ENCODE peak calls at places on chromosomes 6 and 20, in eight cellular contexts. S, D, I, H, G, T, U and K are unnamed samples.
A peak's percentile ranks its signal among the peaks of the same experiment; 100 is the strongest.

GRCh38 chr6:43009124-43009523 is 4.6 kb downstream of the MEA1 start:
- DNase-seq in S (no peak), H (no peak), T (peak; percentile 59), U (no peak), G (peak; percentile 43), I (no peak), D (peak; percentile 59), K (no peak)

GRCh38 chr6:53913286-53913685 is 118.5 kb downstream of the LRRC1 start:
- DNase-seq in H (no peak), T (no peak), G (no peak), I (no peak), U (no peak), D (no peak), S (no peak), K (no peak)

GRCh38 chr20:38109657-38110524 is 55.2 kb downstream of the TGM2 start:
- DNase-seq in I (no peak), T (peak; percentile 81), U (no peak), G (peak; percentile 99), H (no peak), D (peak; percentile 97), S (no peak), K (no peak)

GRCh38 chr20:44079968-44080560 is 106.9 kb downstream of the JPH2 start:
- DNase-seq in T (no peak), H (no peak), U (no peak), S (no peak), D (peak; percentile 22), I (no peak), G (no peak), K (no peak)

GRCh38 chr6:14275493-14275851 is 157.9 kb downstream of the CD83 start:
- DNase-seq in U (no peak), G (no peak), I (no peak), S (no peak), D (peak; percentile 48), T (peak; percentile 52), H (no peak), K (no peak)

GRCh38 chr6:47094351-47094925 is 52.3 kb upstream of the ADGRF1 start:
- DNase-seq in D (peak; percentile 44), I (no peak), G (no peak), H (no peak), T (no peak), U (no peak), S (no peak), K (no peak)

GRCh38 chr6:100078509-100078908 is 84.5 kb upstream of the MCHR2 start:
- DNase-seq in T (no peak), U (no peak), D (peak; percentile 24), G (peak; percentile 41), H (no peak), S (no peak), I (no peak), K (no peak)

GRCh38 chr20:57199656-57200405 is 66.6 kb downstream of the BMP7 start:
- DNase-seq in G (no peak), U (no peak), H (no peak), T (no peak), I (no peak), S (no peak), D (no peak), K (no peak)

GRCh38 chr20:21048841-21049273 is 57.3 kb downstream of the LINC00237 start:
- DNase-seq in S (peak; percentile 18), G (peak; percentile 3), H (no peak), U (peak; percentile 17), T (peak; percentile 20), I (peak; percentile 52), D (peak; percentile 5), K (peak; percentile 12)

GRCh38 chr20:61814244-61814643 is 251.4 kb downstream of the TAF4 start:
- DNase-seq in U (no peak), H (no peak), G (no peak), S (no peak), T (no peak), D (no peak), I (peak; percentile 17), K (no peak)

GRCh38 chr6:134447883-134448387 is 130.0 kb upstream of the SGK1 start:
- DNase-seq in T (no peak), S (no peak), I (no peak), G (peak; percentile 99), H (no peak), U (no peak), D (peak; percentile 89), K (no peak)